ENCODE peak calls at places on chromosome 12, in six cellular contexts. K is keratinocyte, R is A549, Q is neural progenitor cell, C is IMR-90, T is testis. V is an unnamed sample.

GRCh38 chr12:115322275-115322674 is 638.3 kb upstream of the TBX3 start:
- DNase-seq in K (peak), R (no peak), Q (no peak), C (peak), T (no peak), V (no peak)

GRCh38 chr12:54749191-54749818 is 101.1 kb upstream of the DCD start:
- DNase-seq in K (no peak), R (peak), Q (peak), C (peak), T (peak), V (peak)

GRCh38 chr12:12128665-12129064 is 57.9 kb downstream of the BCL2L14 start:
- DNase-seq in K (no peak), R (no peak), Q (no peak), C (no peak), T (no peak), V (no peak)

GRCh38 chr12:70543444-70543843 is 93.8 kb downstream of the PTPRB start:
- DNase-seq in K (no peak), R (peak), Q (no peak), C (peak), T (no peak), V (peak)

GRCh38 chr12:48004941-48005749 is 869 bp upstream of the COL2A1 start:
- DNase-seq in K (no peak), R (no peak), Q (peak), C (no peak), T (no peak), V (no peak)

GRCh38 chr12:68739891-68740290 is 6.1 kb upstream of the SLC35E3 start:
- DNase-seq in K (no peak), R (no peak), Q (no peak), C (no peak), T (no peak), V (no peak)

GRCh38 chr12:65278576-65279386 is at the start of gene MSRB3:
- DNase-seq in K (no peak), R (peak), Q (peak), C (peak), T (peak), V (peak)

GRCh38 chr12:38669530-38669929 is 235.9 kb downstream of the CPNE8 start:
- DNase-seq in K (no peak), R (no peak), Q (peak), C (no peak), T (no peak), V (no peak)

GRCh38 chr12:132986001-132986884 is at the start of gene ZNF26:
- DNase-seq in K (peak), R (peak), Q (peak), C (peak), T (peak), V (peak)

GRCh38 chr12:123483602-123484273 is 25.8 kb downstream of the SNRNP35 start:
- DNase-seq in K (no peak), R (no peak), Q (no peak), C (no peak), T (no peak), V (no peak)

GRCh38 chr12:116931665-116932064 is 20.9 kb downstream of the FBXW8 start:
- DNase-seq in K (no peak), R (no peak), Q (no peak), C (no peak), T (no peak), V (no peak)

GRCh38 chr12:108907861-108908302 is 28.0 kb downstream of the DAO start:
- DNase-seq in K (peak), R (peak), Q (no peak), C (no peak), T (no peak), V (no peak)

GRCh38 chr12:120365675-120366340 is 3.2 kb downstream of the MSI1 start:
- DNase-seq in K (no peak), R (no peak), Q (no peak), C (no peak), T (no peak), V (no peak)

GRCh38 chr12:48823281-48823680 is 5.0 kb downstream of the CACNB3 start:
- DNase-seq in K (no peak), R (no peak), Q (no peak), C (no peak), T (no peak), V (no peak)

GRCh38 chr12:106138279-106138645 is 492 bp downstream of the NUAK1 start:
- DNase-seq in K (no peak), R (no peak), Q (no peak), C (no peak), T (no peak), V (peak)

GRCh38 chr12:8953773-8954402 is 4.4 kb upstream of the M6PR start:
- DNase-seq in K (no peak), R (no peak), Q (no peak), C (no peak), T (no peak), V (no peak)

GRCh38 chr12:98483621-98484455 is 31.6 kb upstream of the TMPO start:
- DNase-seq in K (no peak), R (no peak), Q (no peak), C (no peak), T (no peak), V (no peak)

GRCh38 chr12:12159988-12160387 is 89.2 kb downstream of the BCL2L14 start:
- DNase-seq in K (no peak), R (no peak), Q (no peak), C (peak), T (no peak), V (no peak)

GRCh38 chr12:117148642-117149041 is 41.6 kb downstream of the FBXO21 start:
- DNase-seq in K (no peak), R (peak), Q (no peak), C (no peak), T (no peak), V (no peak)

GRCh38 chr12:104709692-104710435 is 248.2 kb downstream of the SLC41A2 start:
- DNase-seq in K (no peak), R (no peak), Q (no peak), C (no peak), T (no peak), V (no peak)

GRCh38 chr12:24175281-24175680 is 225.8 kb upstream of the SOX5 start:
- DNase-seq in K (no peak), R (no peak), Q (no peak), C (no peak), T (no peak), V (no peak)

GRCh38 chr12:55686366-55687010 is 21.2 kb downstream of the ITGA7 start:
- DNase-seq in K (no peak), R (no peak), Q (no peak), C (no peak), T (no peak), V (no peak)

GRCh38 chr12:53344824-53345485 is 8.8 kb upstream of the SP7 start:
- DNase-seq in K (no peak), R (peak), Q (peak), C (peak), T (peak), V (peak)

GRCh38 chr12:109680521-109681030 is 33.0 kb upstream of the FAM222A start:
- DNase-seq in K (no peak), R (no peak), Q (no peak), C (no peak), T (no peak), V (no peak)

GRCh38 chr12:109460538-109460937 is 16.6 kb downstream of the KCTD10 start:
- DNase-seq in K (no peak), R (no peak), Q (no peak), C (no peak), T (no peak), V (no peak)

GRCh38 chr12:70243510-70244331 is 488 bp downstream of the CNOT2 start:
- DNase-seq in K (no peak), R (peak), Q (peak), C (peak), T (peak), V (peak)

GRCh38 chr12:121172145-121172544 is 37.8 kb upstream of the P2RX4 start:
- DNase-seq in K (no peak), R (no peak), Q (no peak), C (no peak), T (no peak), V (no peak)

GRCh38 chr12:44703311-44703910 is 172.7 kb downstream of the NELL2 start:
- DNase-seq in K (no peak), R (no peak), Q (no peak), C (no peak), T (no peak), V (no peak)

GRCh38 chr12:95182868-95183415 is 34.3 kb downstream of the FGD6 start:
- DNase-seq in K (no peak), R (peak), Q (no peak), C (peak), T (no peak), V (no peak)

GRCh38 chr12:46387697-46388096 is 15.1 kb upstream of the SLC38A2 start:
- DNase-seq in K (no peak), R (no peak), Q (no peak), C (no peak), T (no peak), V (no peak)

GRCh38 chr12:104167519-104168458 is 29.8 kb upstream of the NFYB start:
- DNase-seq in K (no peak), R (no peak), Q (no peak), C (no peak), T (no peak), V (no peak)

GRCh38 chr12:65567820-65568219 is 256.5 kb upstream of the HMGA2 start:
- DNase-seq in K (no peak), R (no peak), Q (no peak), C (no peak), T (no peak), V (no peak)

GRCh38 chr12:48092606-48093005 is 13.3 kb downstream of the SENP1 start:
- DNase-seq in K (no peak), R (no peak), Q (no peak), C (peak), T (no peak), V (no peak)

GRCh38 chr12:81468206-81468605 is 290.9 kb downstream of the PPFIA2 start:
- DNase-seq in K (no peak), R (no peak), Q (no peak), C (peak), T (no peak), V (no peak)

GRCh38 chr12:70083677-70084020 is 159.6 kb upstream of the CNOT2 start:
- DNase-seq in K (no peak), R (no peak), Q (no peak), C (no peak), T (no peak), V (no peak)

GRCh38 chr12:27284751-27285150 is 40.7 kb downstream of the STK38L start:
- DNase-seq in K (no peak), R (peak), Q (no peak), C (peak), T (no peak), V (no peak)
- H3K4me3 ChIP-seq in K (no peak), R (no peak), Q (no peak), C (no peak), T (no peak), V (no peak)

GRCh38 chr12:93568091-93568490 is 4.4 kb upstream of the SOCS2 start:
- DNase-seq in K (no peak), R (no peak), Q (no peak), C (no peak), T (no peak), V (no peak)

GRCh38 chr12:93565760-93566159 is 6.7 kb upstream of the SOCS2 start:
- DNase-seq in K (no peak), R (no peak), Q (no peak), C (no peak), T (no peak), V (no peak)

GRCh38 chr12:93567174-93567573 is 5.3 kb upstream of the SOCS2 start:
- DNase-seq in K (no peak), R (no peak), Q (no peak), C (no peak), T (no peak), V (no peak)

GRCh38 chr12:93569301-93569655 is 3.2 kb upstream of the SOCS2 start:
- DNase-seq in K (no peak), R (no peak), Q (no peak), C (no peak), T (no peak), V (no peak)

GRCh38 chr12:93563807-93564538 is 8.5 kb upstream of the SOCS2 start:
- DNase-seq in K (no peak), R (peak), Q (peak), C (peak), T (no peak), V (no peak)
- TF ChIP-seq CTCF in K (no peak), R (peak), Q (peak), C (peak), T (no peak), V (no peak)

GRCh38 chr12:113835433-113835832 is 130.7 kb downstream of the RBM19 start:
- DNase-seq in K (no peak), R (no peak), Q (no peak), C (no peak), T (no peak), V (no peak)
- H3K27ac ChIP-seq in K (no peak), R (no peak), Q (no peak), C (no peak), T (no peak), V (no peak)

GRCh38 chr12:76029982-76030377 is 1.6 kb downstream of the PHLDA1 start:
- DNase-seq in K (no peak), R (peak), Q (peak), C (peak), T (peak), V (no peak)

GRCh38 chr12:76030378-76031080 is 1.0 kb downstream of the PHLDA1 start:
- DNase-seq in K (no peak), R (peak), Q (peak), C (peak), T (peak), V (peak)

GRCh38 chr12:76031081-76031413 is 529 bp downstream of the PHLDA1 start:
- DNase-seq in K (no peak), R (no peak), Q (no peak), C (no peak), T (no peak), V (no peak)

GRCh38 chr12:76026643-76027063 is 4.9 kb downstream of the PHLDA1 start:
- DNase-seq in K (no peak), R (peak), Q (no peak), C (peak), T (no peak), V (no peak)

DNA sequence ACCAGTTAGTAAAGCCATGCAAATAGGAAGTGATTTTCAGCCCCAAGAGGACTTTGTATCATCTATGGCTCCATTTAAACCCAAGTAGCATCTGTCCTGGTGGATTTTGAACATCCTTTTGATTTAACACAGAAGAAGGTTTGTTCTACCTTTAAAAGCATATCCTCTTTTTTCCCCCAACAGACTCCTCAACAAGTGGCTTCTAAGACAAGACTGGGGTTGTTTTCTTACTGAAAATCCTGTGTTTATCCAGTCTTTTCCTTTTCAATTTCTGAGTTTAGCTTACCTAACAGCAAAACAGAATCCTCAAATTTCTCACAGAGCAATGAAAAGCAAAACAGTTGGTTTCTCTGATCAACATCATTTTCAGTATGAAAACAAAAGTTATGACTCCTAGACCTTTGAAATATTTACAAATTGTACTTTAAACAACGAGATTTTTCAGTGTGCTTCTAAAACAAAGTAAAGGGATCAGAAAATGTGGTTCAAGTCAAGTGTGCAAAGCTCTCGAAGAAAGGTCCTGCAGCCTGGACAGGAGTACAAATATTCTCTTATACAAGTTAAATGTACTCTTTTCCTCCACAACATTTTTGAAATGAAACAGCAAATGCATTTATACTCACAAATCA is 2.8 kb downstream of the PHLDA1 start:
- DNase-seq in K (no peak), R (no peak), Q (no peak), C (no peak), T (no peak), V (no peak)
- H3K4me3 ChIP-seq in K (peak), R (peak), Q (no peak), C (peak), T (peak), V (peak)

DNA sequence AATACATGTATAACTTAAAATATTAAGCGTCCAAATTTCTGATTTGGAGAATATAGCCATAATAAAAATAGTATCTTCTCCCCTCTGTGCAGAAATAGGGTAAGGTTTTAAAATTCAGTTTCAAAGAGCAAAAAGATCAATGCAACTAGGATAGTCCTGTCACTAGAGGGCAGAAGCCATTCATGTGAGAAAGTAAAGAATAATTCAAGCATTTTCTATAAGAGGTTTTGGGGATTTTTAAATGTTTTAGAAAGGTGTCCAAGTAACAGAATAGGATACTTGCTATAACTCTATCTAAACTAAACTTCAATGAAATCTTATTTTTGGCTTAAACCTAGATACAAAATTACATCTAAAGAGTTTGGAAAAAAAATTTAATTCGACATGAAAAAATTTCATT is 50.3 kb downstream of the ADAMTS20 start:
- DNase-seq in K (no peak), R (peak), Q (peak), C (peak), T (no peak), V (no peak)
- TF ChIP-seq CTCF in K (peak), R (peak), Q (peak), C (peak), T (no peak), V (no peak)

DNA sequence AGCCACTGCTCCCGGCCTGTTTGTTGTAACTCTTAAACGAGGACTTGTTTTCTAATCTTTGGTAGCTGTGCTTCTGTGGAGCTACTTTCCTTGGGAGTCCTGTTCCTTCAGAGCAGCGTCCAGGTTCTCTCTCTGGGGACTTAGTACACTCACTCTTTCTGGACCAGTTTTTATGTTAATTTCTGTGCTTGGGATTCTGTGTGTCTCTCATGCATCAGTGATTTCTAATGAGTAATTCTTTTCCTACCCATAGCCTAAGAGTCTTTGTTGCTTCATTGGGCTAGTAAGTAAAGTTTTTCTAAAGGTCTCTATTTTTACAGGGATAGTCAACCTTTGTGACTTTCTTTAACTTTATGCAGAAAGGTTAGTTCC is 289.3 kb downstream of the FBXL14 start:
- DNase-seq in K (no peak), R (no peak), Q (no peak), C (no peak), T (no peak), V (no peak)
- H3K27ac ChIP-seq in K (no peak), R (no peak), Q (peak), C (no peak), T (no peak), V (no peak)